ENCODE peak calls at places on chromosomes 16 and 17, in nine cellular contexts. R is effector memory CD4-positive, alpha-beta T cell; A is foreskin fibroblast; K is EL; D is naive B cell; S is KBM-7; I is EH; O is HT-29; J is T-helper 9 cell. N is an unnamed sample.

GRCh38 chr16:85553436-85554113 is 59.5 kb upstream of the GSE1 start:
- DNase-seq in K (peak; percentile 73), J (peak; percentile 29), S (peak; percentile 86), R (no peak), I (peak; percentile 68), A (peak; percentile 59), O (peak; percentile 80), D (no peak), N (peak; percentile 88)

GRCh38 chr17:73643012-73643845 is 1.0 kb downstream of the SDK2 start:
- DNase-seq in I (no peak), S (no peak), A (peak; percentile 13), K (no peak), J (no peak), D (peak; percentile 42), O (no peak), R (no peak), N (no peak)

GRCh38 chr16:12903325-12904040 is 2.1 kb downstream of the SHISA9 start:
- DNase-seq in R (no peak), I (no peak), D (no peak), J (no peak), S (no peak), A (no peak), O (no peak), K (no peak), N (no peak)

GRCh38 chr17:60563743-60564142 is 36.2 kb upstream of the PPM1D start:
- DNase-seq in A (no peak), D (no peak), S (no peak), J (no peak), R (no peak), K (no peak), I (no peak), O (no peak), N (no peak)

GRCh38 chr16:2056077-2056476 is 8.3 kb downstream of the TSC2 start:
- DNase-seq in A (no peak), R (no peak), K (no peak), D (no peak), O (peak; percentile 56), J (no peak), I (peak; percentile 35), S (no peak), N (peak; percentile 73)

GRCh38 chr16:31354394-31355291 is at the start of gene ITGAX:
- DNase-seq in S (peak; percentile 64), A (peak; percentile 3), O (no peak), D (no peak), R (no peak), J (no peak), K (peak; percentile 53), I (peak; percentile 30), N (peak; percentile 56)

GRCh38 chr16:87834668-87835473 is 34.4 kb downstream of the SLC7A5 start:
- DNase-seq in O (peak; percentile 75), K (no peak), J (no peak), R (no peak), S (no peak), A (peak; percentile 17), I (peak; percentile 34), D (no peak), N (peak; percentile 53)

GRCh38 chr16:11042205-11042604 is 97.8 kb downstream of the CLEC16A start:
- DNase-seq in A (no peak), S (no peak), O (no peak), K (no peak), J (no peak), R (no peak), D (no peak), I (no peak), N (no peak)

GRCh38 chr17:45123930-45124796 is 8.2 kb downstream of the PLCD3 start:
- DNase-seq in K (peak; percentile 91), S (peak; percentile 85), R (no peak), O (peak; percentile 82), I (peak; percentile 91), D (no peak), J (no peak), A (peak; percentile 85), N (no peak)

GRCh38 chr16:65075877-65076276 is 46.0 kb downstream of the CDH11 start:
- DNase-seq in K (no peak), O (no peak), J (no peak), D (no peak), I (no peak), S (no peak), R (no peak), A (no peak), N (no peak)

GRCh38 chr16:3074860-3075545 is 9.6 kb downstream of the IL32 start:
- DNase-seq in K (no peak), J (peak; percentile 71), S (peak; percentile 97), R (peak; percentile 76), I (no peak), O (no peak), A (no peak), D (peak; percentile 46), N (no peak)

GRCh38 chr17:9178319-9178718 is 157.0 kb downstream of the NTN1 start:
- DNase-seq in I (no peak), O (no peak), J (no peak), R (no peak), S (no peak), A (no peak), D (no peak), K (no peak), N (no peak)

GRCh38 chr17:74881073-74881472 is 8.3 kb upstream of the FDXR start:
- DNase-seq in J (no peak), A (no peak), D (no peak), K (no peak), O (no peak), S (no peak), I (no peak), R (no peak), N (no peak)

GRCh38 chr17:8189041-8189710 is 804 bp downstream of the BORCS6 start:
- DNase-seq in J (no peak), A (no peak), D (peak; percentile 41), I (peak; percentile 26), K (peak; percentile 26), R (no peak), S (no peak), O (peak; percentile 12), N (peak; percentile 59)

GRCh38 chr16:77409311-77409710 is 25.5 kb downstream of the ADAMTS18 start:
- DNase-seq in D (no peak), J (no peak), K (no peak), A (no peak), S (no peak), I (no peak), O (no peak), R (no peak), N (no peak)

GRCh38 chr16:9256196-9256595 is 164.8 kb downstream of the HAPSTR1 start:
- DNase-seq in R (no peak), I (peak; percentile 4), J (no peak), S (peak; percentile 50), K (peak; percentile 6), A (no peak), D (no peak), O (peak; percentile 58), N (no peak)

GRCh38 chr16:72991211-72991610 is 56.7 kb downstream of the ZFHX3 start:
- DNase-seq in S (no peak), O (no peak), K (peak; percentile 48), J (no peak), I (peak; percentile 63), R (no peak), A (no peak), D (no peak), N (no peak)

N was measured in left lobe of liver.